ENCODE peak calls at places on chromosome 13, in eight cellular contexts. T, N, S, G, H, D, E and F are unnamed samples.

GRCh38 chr13:62960723-62961122 is 1545.1 kb upstream of the PCDH20 start:
- DNase-seq in D (no peak), H (no peak), E (no peak), G (no peak), N (no peak), S (no peak), T (no peak), F (no peak)

GRCh38 chr13:36673352-36673751 is 468 bp upstream of the SERTM1 start:
- DNase-seq in G (no peak), S (no peak), N (no peak), D (no peak), E (no peak), T (no peak), H (no peak), F (no peak)

GRCh38 chr13:97934590-97934989 is 18.9 kb upstream of the IPO5 start:
- DNase-seq in D (no peak), E (peak; percentile 4), H (no peak), N (peak; percentile 64), S (no peak), T (no peak), G (no peak), F (no peak)

GRCh38 chr13:35481777-35482176 is 5.3 kb upstream of the MAB21L1 start:
- DNase-seq in N (no peak), T (no peak), D (no peak), S (no peak), G (no peak), H (no peak), E (no peak), F (no peak)

GRCh38 chr13:67880916-67881315 is 650.8 kb upstream of the PCDH9 start:
- DNase-seq in H (no peak), T (peak; percentile 8), D (no peak), E (no peak), N (peak; percentile 70), S (no peak), G (no peak), F (no peak)

GRCh38 chr13:27920677-27921420 is 1.0 kb downstream of the PDX1 start:
- DNase-seq in T (no peak), G (peak; percentile 11), E (no peak), N (no peak), H (no peak), D (peak; percentile 31), S (no peak), F (peak; percentile 29)

GRCh38 chr13:102892504-102892903 is 46.7 kb downstream of the ERCC5 start:
- DNase-seq in G (no peak), E (no peak), H (no peak), T (no peak), D (no peak), S (no peak), N (no peak), F (no peak)

GRCh38 chr13:48094781-48095502 is at the start of gene MED4:
- DNase-seq in N (peak; percentile 88), G (peak; percentile 84), S (peak; percentile 67), T (peak; percentile 95), D (peak; percentile 92), E (peak; percentile 100), H (peak; percentile 69), F (peak; percentile 98)

GRCh38 chr13:109610517-109610916 is 175.9 kb downstream of the IRS2 start:
- DNase-seq in T (no peak), E (no peak), G (no peak), H (no peak), N (no peak), D (no peak), S (no peak), F (peak; percentile 8)

GRCh38 chr13:46345866-46346265 is 41.2 kb downstream of the RUBCNL start:
- DNase-seq in G (no peak), N (no peak), H (no peak), D (peak; percentile 86), T (no peak), E (no peak), S (no peak), F (no peak)

GRCh38 chr13:59750860-59751259 is 412.9 kb downstream of the DIAPH3 start:
- DNase-seq in D (no peak), S (no peak), T (peak; percentile 82), G (no peak), E (peak; percentile 52), H (no peak), N (peak; percentile 86), F (no peak)

GRCh38 chr13:112010714-112011113 is 56.2 kb upstream of the SOX1 start:
- DNase-seq in T (no peak), G (no peak), N (no peak), S (no peak), H (no peak), D (no peak), E (no peak), F (no peak)

GRCh38 chr13:113083022-113083373 is 22.6 kb upstream of the F7 start:
- DNase-seq in D (no peak), T (no peak), N (no peak), S (no peak), G (no peak), H (no peak), E (no peak), F (no peak)

GRCh38 chr13:113083402-113084061 is 22.1 kb upstream of the F7 start:
- DNase-seq in G (no peak), D (no peak), S (peak; percentile 93), N (peak; percentile 30), E (no peak), H (no peak), T (no peak), F (no peak)

GRCh38 chr13:113084943-113085540 is 20.5 kb upstream of the F7 start:
- DNase-seq in H (no peak), N (no peak), D (no peak), S (no peak), G (no peak), T (no peak), E (no peak), F (no peak)

GRCh38 chr13:113086031-113086750 is 19.4 kb upstream of the F7 start:
- DNase-seq in N (no peak), D (no peak), H (no peak), G (peak; percentile 17), E (no peak), T (no peak), S (no peak), F (no peak)

DNA sequence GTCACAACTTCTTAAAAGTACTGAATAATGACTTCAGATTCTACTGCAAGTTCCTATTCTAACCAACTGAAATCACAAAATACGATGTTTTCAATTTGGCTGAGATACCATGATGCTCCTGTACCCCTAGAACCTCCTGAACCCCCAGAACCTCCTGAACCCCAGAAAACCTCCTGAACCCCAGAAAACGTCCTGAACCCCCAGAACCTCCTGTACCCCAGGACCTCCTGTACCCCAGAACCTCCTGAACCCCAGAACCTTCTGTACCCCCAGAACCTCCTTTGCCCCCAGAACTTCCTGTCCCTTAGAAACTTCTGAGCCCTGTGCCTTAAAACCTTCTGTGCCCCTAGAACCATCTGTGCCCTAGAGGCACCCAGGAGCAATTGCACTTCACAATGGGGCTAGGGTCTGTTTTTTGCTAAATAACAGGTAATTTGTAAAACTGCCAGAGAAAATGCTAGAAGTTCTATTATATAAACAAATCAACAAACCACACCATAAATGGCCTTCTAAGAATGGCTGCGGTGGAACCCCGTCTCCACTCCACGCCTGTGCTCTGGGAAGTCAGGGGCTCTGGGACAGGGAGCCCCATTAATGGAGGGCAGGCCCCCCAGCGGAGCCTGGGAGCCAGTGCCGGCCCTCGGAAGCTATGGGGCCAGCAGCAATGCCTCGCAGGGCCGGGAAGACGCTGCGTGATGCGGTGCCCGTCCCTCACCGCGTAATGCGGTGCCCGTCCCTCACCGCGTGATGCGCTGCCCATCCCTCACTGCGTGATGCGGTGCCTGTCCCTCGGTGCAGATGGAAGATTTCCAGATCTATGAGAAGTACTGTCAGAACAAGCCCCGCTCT is 21.3 kb upstream of the F7 start:
- DNase-seq in G (peak; percentile 25), N (no peak), D (no peak), T (no peak), S (no peak), H (no peak), E (no peak), F (no peak)
- TF ChIP-seq CTCF in G (no peak), N (peak; percentile 13), D (no peak), T (peak; percentile 16), S (no peak), H (no peak), E (peak; percentile 41), F (no peak)

GRCh38 chr13:113205428-113205931 is 3.0 kb downstream of the PCID2 start:
- DNase-seq in S (no peak), T (peak; percentile 56), D (no peak), H (no peak), E (no peak), N (peak; percentile 76), G (no peak), F (no peak)

GRCh38 chr13:113208424-113209335 is at the start of gene PCID2:
- DNase-seq in T (peak; percentile 91), H (peak; percentile 61), G (peak; percentile 68), N (peak; percentile 88), S (peak; percentile 62), E (peak; percentile 89), D (peak; percentile 85), F (peak; percentile 94)

GRCh38 chr13:113209880-113210421 is 538 bp downstream of the CUL4A start:
- DNase-seq in E (peak; percentile 40), D (peak; percentile 57), N (peak; percentile 59), H (no peak), T (peak; percentile 45), G (no peak), S (peak; percentile 46), F (peak; percentile 67)

GRCh38 chr13:113209336-113209879 is at the start of gene CUL4A:
- DNase-seq in D (peak; percentile 77), G (peak; percentile 38), S (no peak), E (peak; percentile 66), N (peak; percentile 70), T (peak; percentile 70), H (no peak), F (peak; percentile 87)

GRCh38 chr13:113207890-113208423 is 512 bp downstream of the PCID2 start:
- DNase-seq in E (no peak), N (peak; percentile 61), S (no peak), T (peak; percentile 43), D (peak; percentile 47), H (no peak), G (no peak), F (no peak)
- TF ChIP-seq CTCF in E (no peak), N (no peak), S (no peak), T (peak; percentile 3), D (no peak), H (no peak), G (no peak), F (no peak)

DNA sequence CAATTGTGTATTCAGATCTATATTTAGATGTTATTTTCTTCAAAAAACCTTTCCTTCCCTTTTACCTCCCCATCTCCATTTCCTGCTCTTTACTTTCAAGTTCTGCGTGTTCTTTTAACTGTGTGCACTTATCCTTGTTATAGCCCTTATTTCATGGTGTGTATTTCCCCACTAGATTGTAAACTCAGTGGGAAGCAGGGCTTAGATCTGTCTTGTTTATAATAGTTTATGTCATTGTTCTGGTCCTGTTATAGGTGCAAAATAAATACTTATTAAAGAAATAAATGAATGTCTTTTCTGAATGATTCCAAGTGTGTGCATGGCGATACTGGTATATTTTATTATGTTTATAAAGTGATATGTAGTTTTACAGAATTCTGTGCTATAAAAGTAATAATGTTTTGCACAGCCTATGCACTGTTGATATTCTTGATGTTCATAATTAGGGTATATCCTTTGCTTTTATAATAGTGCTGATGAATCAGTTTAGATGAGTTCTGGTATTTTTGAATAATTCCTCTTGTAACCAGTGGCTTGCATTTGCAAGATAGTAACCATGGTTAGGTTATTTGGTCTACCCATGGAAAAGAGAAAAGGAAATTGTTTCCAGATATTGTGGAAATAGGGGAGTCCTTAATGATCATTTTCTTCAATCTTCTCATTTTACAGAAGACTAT is 12.1 kb downstream of the NDFIP2 start:
- DNase-seq in G (no peak), N (no peak), H (no peak), S (no peak), E (no peak), D (no peak), T (no peak), F (no peak)
- TF ChIP-seq CTCF in G (no peak), N (no peak), H (no peak), S (no peak), E (no peak), D (no peak), T (no peak), F (no peak)

GRCh38 chr13:41460930-41461329 is 3.6 kb downstream of the RGCC start:
- DNase-seq in D (no peak), G (no peak), N (no peak), H (no peak), E (no peak), S (no peak), T (no peak), F (no peak)
- TF ChIP-seq CTCF in D (no peak), G (no peak), N (no peak), H (no peak), E (no peak), S (no peak), T (no peak), F (no peak)